ENCODE peak calls at places on chromosome 1, in ten cellular contexts. E is CD8-positive, alpha-beta memory T cell; V is stimulated activated CD4-positive, alpha-beta T cell treated with anti-CD3 and anti-CD28 coated beads, Interleukin-1b, Interleukin-23, amount 100 ng/mL, for 48 hours; W is NCI-H2171 treated with DMSO at 0.1 percent for 48 hours; M is activated T-cell treated with anti-CD3 and anti-CD28 coated beads, Interleukin-2, amount 50 U/mL, for 72 hours; Q is body of pancreas; L is kidney glomerular epithelial cell; G is NCI-H2081; J is AG04449; D is activated CD4-positive, alpha-beta T cell treated with anti-CD3 and anti-CD28 coated beads for 4 hours. Z is an unnamed sample.

GRCh38 chr1:33266766-33267165 is 10.5 kb downstream of the ZNF362 start:
- DNase-seq in E (no peak), V (no peak), W (no peak), M (no peak), Q (no peak), L (no peak), G (no peak), J (no peak), D (no peak), Z (no peak)

GRCh38 chr1:205484985-205485967 is 19.2 kb upstream of the CDK18 start:
- DNase-seq in E (peak), V (peak), W (peak), M (peak), Q (peak), L (peak), G (peak), J (no peak), D (peak), Z (peak)

GRCh38 chr1:159854101-159854692 is 8.3 kb downstream of the VSIG8 start:
- DNase-seq in E (no peak), V (no peak), W (peak), M (peak), Q (peak), L (peak), G (peak), J (no peak), D (peak), Z (no peak)

GRCh38 chr1:76145332-76145731 is 70.8 kb downstream of the ST6GALNAC3 start:
- DNase-seq in E (no peak), V (no peak), W (no peak), M (no peak), Q (no peak), L (no peak), G (no peak), J (no peak), D (no peak), Z (no peak)

GRCh38 chr1:15501208-15502032 is 22.6 kb downstream of the CASP9 start:
- DNase-seq in E (peak), V (peak), W (peak), M (peak), Q (peak), L (peak), G (peak), J (no peak), D (peak), Z (peak)

GRCh38 chr1:35637401-35637809 is 3.9 kb downstream of the PSMB2 start:
- DNase-seq in E (no peak), V (no peak), W (no peak), M (no peak), Q (no peak), L (peak), G (no peak), J (no peak), D (no peak), Z (no peak)

GRCh38 chr1:234564035-234565029 is 45.6 kb downstream of the IRF2BP2 start:
- DNase-seq in E (no peak), V (peak), W (no peak), M (peak), Q (peak), L (peak), G (no peak), J (peak), D (no peak), Z (no peak)

GRCh38 chr1:24155011-24155782 is 12.3 kb upstream of the IL22RA1 start:
- DNase-seq in E (no peak), V (no peak), W (peak), M (no peak), Q (peak), L (no peak), G (peak), J (no peak), D (no peak), Z (no peak)

GRCh38 chr1:169945171-169945570 is 51.5 kb upstream of the SCYL3 start:
- DNase-seq in E (no peak), V (no peak), W (no peak), M (no peak), Q (no peak), L (no peak), G (no peak), J (no peak), D (no peak), Z (no peak)

GRCh38 chr1:150221552-150221951 is 14.4 kb downstream of the ANP32E start:
- DNase-seq in E (no peak), V (no peak), W (peak), M (no peak), Q (no peak), L (peak), G (peak), J (no peak), D (no peak), Z (peak)

GRCh38 chr1:45134468-45134873 is 71.9 kb downstream of the ZSWIM5 start:
- DNase-seq in E (no peak), V (no peak), W (no peak), M (no peak), Q (peak), L (peak), G (no peak), J (no peak), D (no peak), Z (no peak)

Z was measured in NCI-H524.